ENCODE peak calls at places on chromosomes 2 and 18, in four cellular contexts. P, A, N and D are unnamed samples.

GRCh38 chr2:236535024-236535423 is 34.6 kb upstream of the ACKR3 start:
- DNase-seq in P (no peak), A (peak), N (no peak), D (no peak)

GRCh38 chr2:217983276-217984233 is 19.2 kb downstream of the TNS1 start:
- DNase-seq in P (no peak), A (peak), N (no peak), D (no peak)

GRCh38 chr2:169983506-169983905 is 156.3 kb downstream of the UBR3 start:
- DNase-seq in P (peak), A (no peak), N (no peak), D (no peak)

GRCh38 chr2:101255501-101255900 is 2.8 kb downstream of the CNOT11 start:
- DNase-seq in P (no peak), A (no peak), N (no peak), D (no peak)

GRCh38 chr2:227464851-227465250 is 7.1 kb upstream of the AGFG1 start:
- DNase-seq in P (no peak), A (no peak), N (no peak), D (no peak)

GRCh38 chr2:194822097-194822496 is 834.9 kb upstream of the SLC39A10 start:
- DNase-seq in P (no peak), A (no peak), N (no peak), D (no peak)

GRCh38 chr2:234981197-234982095 is 29.6 kb downstream of the SH3BP4 start:
- DNase-seq in P (no peak), A (peak), N (peak), D (peak)

GRCh38 chr2:128624956-128625355 is 306.3 kb upstream of the HS6ST1 start:
- DNase-seq in P (no peak), A (no peak), N (no peak), D (no peak)

GRCh38 chr18:36610716-36611115 is 218.1 kb downstream of the TPGS2 start:
- DNase-seq in P (no peak), A (no peak), N (no peak), D (no peak)